ENCODE peak calls at places on chromosomes 4 and X, in four cellular contexts. M is tibial artery, Z is progenitor cell of endocrine pancreas, K is AG10803. I is an unnamed sample.

GRCh38 chr4:83267121-83267834 is 17.3 kb downstream of the COQ2 start:
- DNase-seq in K (peak; percentile 26), M (peak; percentile 77), Z (no peak), I (peak; percentile 73)

GRCh38 chr4:64967286-64967685 is 558.0 kb upstream of the TECRL start:
- DNase-seq in M (no peak), Z (no peak), K (no peak), I (no peak)

GRCh38 chrX:126770179-126770578 is 49.4 kb upstream of the PRR32 start:
- DNase-seq in K (no peak), Z (no peak), M (no peak), I (no peak)

GRCh38 chr4:15343581-15343980 is 84.3 kb upstream of the C1QTNF7 start:
- DNase-seq in M (no peak), Z (no peak), K (no peak), I (no peak)

GRCh38 chrX:97050413-97050812 is 166.7 kb downstream of the RPA4 start:
- DNase-seq in M (no peak), K (peak; percentile 0), Z (no peak), I (no peak)

GRCh38 chr4:188647820-188648380 is 508.7 kb downstream of the TRIML1 start:
- DNase-seq in M (no peak), K (no peak), Z (no peak), I (no peak)

GRCh38 chr4:159428975-159429692 is 326.3 kb downstream of the RAPGEF2 start:
- DNase-seq in K (no peak), M (no peak), Z (no peak), I (no peak)

GRCh38 chr4:38190717-38191178 is 230.6 kb downstream of the PTTG2 start:
- DNase-seq in K (peak; percentile 67), M (peak; percentile 87), Z (no peak), I (peak; percentile 91)

GRCh38 chr4:53484911-53485459 is 106.3 kb downstream of the LNX1 start:
- DNase-seq in Z (no peak), K (peak; percentile 16), M (no peak), I (peak; percentile 34)

GRCh38 chrX:21985332-21985777 is 44.8 kb downstream of the SMS start:
- DNase-seq in K (peak; percentile 72), M (peak; percentile 69), Z (peak; percentile 62), I (peak; percentile 56)

GRCh38 chr4:163243297-163243981 is 76.7 kb upstream of the NAF1 start:
- DNase-seq in M (no peak), Z (no peak), K (no peak), I (no peak)

GRCh38 chr4:112765317-112765989 is 128.5 kb downstream of the LARP7 start:
- DNase-seq in Z (no peak), M (no peak), K (no peak), I (peak; percentile 3)

GRCh38 chrX:106263817-106264216 is 95.7 kb downstream of the PWWP3B start:
- DNase-seq in Z (no peak), M (no peak), K (peak; percentile 0), I (peak; percentile 73)

GRCh38 chr4:173529505-173530325 is at the start of gene HAND2:
- DNase-seq in K (peak; percentile 73), M (peak; percentile 92), Z (no peak), I (peak; percentile 81)

GRCh38 chrX:122046815-122047214 is 999.4 kb downstream of the GLUD2 start:
- DNase-seq in K (no peak), Z (no peak), M (no peak), I (peak; percentile 8)

GRCh38 chr4:172995704-172996103 is 172.9 kb upstream of the GALNT7 start:
- DNase-seq in K (no peak), M (no peak), Z (no peak), I (no peak)

GRCh38 chrX:57933321-57933720 is 23.1 kb upstream of the ZXDA start:
- DNase-seq in M (no peak), Z (no peak), K (no peak), I (no peak)

GRCh38 chr4:22488136-22488535 is 27.7 kb downstream of the ADGRA3 start:
- DNase-seq in K (no peak), M (no peak), Z (no peak), I (no peak)

GRCh38 chr4:2968381-2968780 is 5.0 kb downstream of the GRK4 start:
- DNase-seq in K (peak; percentile 4), Z (no peak), M (no peak), I (no peak)

DNA sequence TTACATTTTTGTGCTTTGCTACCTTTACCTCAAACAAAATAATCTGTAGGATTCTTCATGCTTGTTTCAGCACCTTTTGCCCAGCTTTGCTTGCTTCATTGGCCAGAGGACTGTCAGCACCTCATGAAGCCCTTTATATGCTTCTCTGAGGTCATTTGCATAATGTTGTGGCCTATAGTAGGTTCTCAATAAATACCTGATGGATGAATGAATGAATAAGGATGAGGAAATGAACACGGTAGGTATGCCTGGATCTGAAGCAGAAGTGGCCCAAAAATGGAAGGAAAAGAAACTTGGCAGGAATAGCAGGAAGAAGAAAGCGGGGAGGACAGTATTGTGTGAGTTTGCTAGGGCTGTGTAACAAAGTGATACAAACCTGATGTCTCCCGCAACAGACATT is 7.9 kb downstream of the GRK4 start:
- DNase-seq in Z (no peak), M (no peak), K (no peak), I (no peak)
- TF ChIP-seq CTCF in Z (no peak), M (no peak), K (no peak), I (no peak)

DNA sequence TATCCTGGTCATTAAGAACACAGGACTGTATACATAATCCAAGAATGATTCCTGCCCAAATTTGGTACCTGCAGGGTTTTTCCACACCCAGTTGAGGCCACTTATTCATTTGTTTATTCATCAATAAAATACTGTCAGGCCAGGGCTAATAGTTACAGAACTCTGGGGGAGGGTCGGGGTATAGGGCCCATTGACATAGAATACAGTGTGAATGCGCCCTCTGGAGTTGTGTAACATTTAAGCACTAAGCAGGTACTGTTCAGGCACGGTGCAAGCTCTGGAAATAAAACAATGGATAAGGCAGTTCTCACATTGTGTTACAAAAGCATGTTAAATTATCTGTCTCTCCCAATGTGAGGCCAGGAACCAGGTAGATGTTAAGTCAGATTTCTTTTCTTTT is 30.8 kb upstream of the LRBA start:
- DNase-seq in Z (no peak), M (no peak), K (no peak), I (no peak)
- TF ChIP-seq CTCF in Z (peak; percentile 51), M (no peak), K (no peak), I (no peak)

DNA sequence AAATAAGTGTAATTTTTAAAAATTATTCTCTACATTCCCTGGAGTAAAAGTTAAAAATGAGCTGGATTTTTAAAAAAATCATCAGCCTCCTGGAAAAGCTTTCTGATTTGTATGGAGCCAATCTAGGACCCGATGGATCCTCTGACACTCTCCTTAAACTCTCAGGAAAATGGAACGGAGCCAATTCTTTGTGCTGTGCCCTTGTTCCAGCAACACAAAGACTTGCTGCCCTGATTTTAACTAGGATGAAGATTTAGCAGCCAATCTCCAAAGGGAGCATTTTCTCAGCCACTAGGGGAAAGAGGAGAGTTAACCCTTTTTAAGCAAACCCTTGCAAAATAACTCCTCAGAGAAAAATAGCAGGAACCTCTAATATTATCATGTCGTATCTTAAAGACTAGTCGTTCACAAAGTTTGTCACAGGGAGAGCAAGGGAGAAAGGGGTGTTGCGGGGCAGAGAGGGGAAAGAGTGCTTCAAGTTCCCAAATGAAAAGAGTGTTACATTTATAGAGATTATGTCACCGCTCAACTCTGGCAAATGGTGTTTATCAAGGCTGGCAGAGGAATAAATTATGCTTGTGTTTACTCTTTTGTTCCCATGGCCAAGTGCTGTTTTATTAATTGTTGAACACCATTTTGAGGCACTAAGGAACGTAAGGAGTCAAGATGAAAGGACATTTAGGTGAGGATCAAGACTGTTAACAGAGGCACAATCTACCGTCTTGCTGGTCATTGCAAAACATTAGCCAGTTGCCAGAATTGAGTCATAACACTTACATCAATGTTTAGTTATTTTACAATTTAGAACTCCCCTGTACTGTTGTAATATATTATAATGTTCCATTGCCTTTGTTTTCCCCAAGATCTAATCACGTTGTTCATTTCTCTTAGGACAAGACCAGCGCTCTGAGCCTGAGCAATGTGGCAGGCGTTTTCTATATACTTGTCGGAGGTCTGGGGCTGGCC is 250.7 kb downstream of the THOC2 start:
- DNase-seq in Z (no peak), M (no peak), K (peak; percentile 66), I (peak; percentile 26)
- TF ChIP-seq CTCF in Z (no peak), M (no peak), K (peak; percentile 27), I (no peak)

GRCh38 chr4:139584019-139584418 is 28.0 kb upstream of the SETD7 start:
- DNase-seq in M (no peak), Z (no peak), K (no peak), I (peak; percentile 27)
- TF ChIP-seq CTCF in M (no peak), Z (no peak), K (no peak), I (no peak)

GRCh38 chr4:185730849-185731608 is 81.0 kb downstream of the SORBS2 start:
- DNase-seq in K (peak; percentile 72), M (no peak), Z (no peak), I (no peak)
- TF ChIP-seq CTCF in K (peak; percentile 27), M (peak; percentile 45), Z (no peak), I (no peak)

GRCh38 chr4:67087897-67088296 is 457.4 kb downstream of the CENPC start:
- DNase-seq in Z (no peak), M (no peak), K (peak; percentile 5), I (no peak)
- TF ChIP-seq CTCF in Z (peak; percentile 48), M (peak; percentile 33), K (peak; percentile 43), I (no peak)

GRCh38 chrX:95318882-95319281 is 1365.8 kb upstream of the DIAPH2 start:
- DNase-seq in Z (no peak), K (no peak), M (no peak), I (no peak)
- TF ChIP-seq CTCF in Z (peak; percentile 46), K (no peak), M (no peak), I (no peak)

GRCh38 chr4:87530868-87531267 is 1.7 kb upstream of the SPARCL1 start:
- DNase-seq in K (peak; percentile 84), M (peak; percentile 86), Z (no peak), I (peak; percentile 62)
- TF ChIP-seq CTCF in K (no peak), M (no peak), Z (no peak), I (no peak)

GRCh38 chrX:18966624-18967023 is 17.3 kb downstream of the PHKA2 start:
- DNase-seq in M (no peak), Z (no peak), K (no peak), I (no peak)
- TF ChIP-seq CTCF in M (no peak), Z (no peak), K (no peak), I (no peak)

GRCh38 chrX:114075073-114075673 is 508.7 kb upstream of the HTR2C start:
- DNase-seq in K (no peak), M (no peak), Z (no peak), I (no peak)

GRCh38 chrX:114073926-114074325 is 510.0 kb upstream of the HTR2C start:
- DNase-seq in Z (no peak), M (no peak), K (no peak), I (no peak)

GRCh38 chrX:114065612-114066178 is 518.2 kb upstream of the HTR2C start:
- DNase-seq in Z (no peak), M (no peak), K (no peak), I (no peak)

DNA sequence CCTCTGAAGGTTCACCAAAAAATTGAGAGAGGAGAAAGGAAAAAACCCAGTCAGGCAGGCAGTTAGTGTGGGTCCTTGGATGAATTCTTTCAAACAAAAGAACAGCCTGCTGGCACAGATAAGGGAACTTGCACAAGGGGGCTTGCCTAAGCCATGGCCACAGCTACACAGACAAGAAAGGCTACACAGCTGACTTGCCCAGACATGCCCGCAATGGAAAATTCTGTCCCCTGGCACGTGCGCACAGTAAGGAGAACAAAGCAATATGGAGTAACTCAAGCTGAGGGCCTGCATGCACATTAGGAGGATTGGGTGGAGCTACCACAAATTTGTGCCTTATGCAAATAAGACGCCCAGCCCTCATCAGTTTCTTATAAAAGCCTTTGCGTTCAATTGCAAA is 512.5 kb upstream of the HTR2C start:
- DNase-seq in Z (no peak), K (no peak), M (no peak), I (no peak)
- TF ChIP-seq CTCF in Z (no peak), K (no peak), M (no peak), I (no peak)

I was measured in foreskin fibroblast.